ENCODE peak calls at places on chromosomes 4 and X, in five cellular contexts. J is NCI-H82; S is T-helper 1 cell; H is upper lobe of right lung; Z is activated CD8-positive, alpha-beta T cell treated with anti-CD3 and anti-CD28 coated beads for 36 hours. F is an unnamed sample.

GRCh38 chr4:47831026-47831689 is 6.7 kb downstream of the CORIN start:
- DNase-seq in J (peak), S (no peak), H (no peak), Z (no peak), F (no peak)

GRCh38 chr4:3317656-3318211 is 24.9 kb downstream of the RGS12 start:
- DNase-seq in J (no peak), S (no peak), H (peak), Z (no peak), F (no peak)

GRCh38 chr4:141180991-141181760 is 39.5 kb upstream of the ZNF330 start:
- DNase-seq in J (no peak), S (no peak), H (no peak), Z (no peak), F (no peak)

GRCh38 chr4:84401669-84402068 is 97.4 kb downstream of the NKX6-1 start:
- DNase-seq in J (peak), S (no peak), H (no peak), Z (no peak), F (no peak)

GRCh38 chr4:37648084-37648817 is 37.9 kb downstream of the RELL1 start:
- DNase-seq in J (peak), S (no peak), H (peak), Z (no peak), F (no peak)

GRCh38 chr4:177699365-177700213 is 257.4 kb upstream of the AGA start:
- DNase-seq in J (no peak), S (no peak), H (no peak), Z (no peak), F (no peak)

GRCh38 chr4:56701644-56702043 is 20.5 kb upstream of the HOPX start:
- DNase-seq in J (peak), S (no peak), H (no peak), Z (no peak), F (no peak)

GRCh38 chrX:54633641-54634040 is 103.6 kb downstream of the GNL3L start:
- DNase-seq in J (no peak), S (no peak), H (no peak), Z (no peak), F (no peak)

GRCh38 chr4:22514001-22514400 is 1.9 kb downstream of the ADGRA3 start:
- DNase-seq in J (no peak), S (no peak), H (no peak), Z (no peak), F (no peak)

GRCh38 chr4:147760695-147761094 is 28.8 kb downstream of the ARHGAP10 start:
- DNase-seq in J (no peak), S (no peak), H (no peak), Z (no peak), F (no peak)

GRCh38 chr4:43233321-43233720 is 340.8 kb downstream of the GRXCR1 start:
- DNase-seq in J (peak), S (no peak), H (no peak), Z (no peak), F (no peak)

GRCh38 chr4:14335872-14336271 is 666.4 kb upstream of the CPEB2 start:
- DNase-seq in J (no peak), S (no peak), H (no peak), Z (no peak), F (no peak)

GRCh38 chrX:30343206-30343605 is 34.0 kb upstream of the NR0B1 start:
- DNase-seq in J (peak), S (no peak), H (no peak), Z (no peak), F (no peak)

GRCh38 chr4:99815597-99816011 is 1.0 kb upstream of the DAPP1 start:
- DNase-seq in J (no peak), S (no peak), H (peak), Z (peak), F (no peak)

GRCh38 chrX:41442824-41443560 is 4.2 kb upstream of the NYX start:
- DNase-seq in J (no peak), S (no peak), H (no peak), Z (no peak), F (no peak)

GRCh38 chr4:88041626-88042025 is 34.2 kb downstream of the PKD2 start:
- DNase-seq in J (no peak), S (no peak), H (no peak), Z (no peak), F (no peak)

GRCh38 chrX:9605484-9605883 is 140.6 kb downstream of the TBL1X start:
- DNase-seq in J (no peak), S (no peak), H (no peak), Z (no peak), F (no peak)

GRCh38 chr4:1379351-1379781 is 26.9 kb downstream of the NKX1-1 start:
- DNase-seq in J (no peak), S (peak), H (peak), Z (no peak), F (no peak)

GRCh38 chrX:44310227-44310626 is 33.2 kb downstream of the EFHC2 start:
- DNase-seq in J (no peak), S (no peak), H (no peak), Z (no peak), F (no peak)

GRCh38 chrX:14124562-14124961 is 94.9 kb upstream of the GEMIN8 start:
- DNase-seq in J (peak), S (no peak), H (no peak), Z (no peak), F (no peak)

F was measured in stimulated activated CD4-positive, alpha-beta T cell treated with anti-CD3 and anti-CD28 coated beads, Interleukin-2, amount 100 ng/mL, for 4 hours.